ENCODE peak calls at places on chromosomes 5 and 9, in eight cellular contexts. One of them, this sample, is unnamed.

GRCh38 chr9:98501776-98502175 is 207.0 kb downstream of the GABBR2 start:
- DNase-seq in hepatocyte: no peak
- DNase-seq in OCI-LY7: no peak
- DNase-seq in left ventricle myocardium inferior: no peak
- DNase-seq in MCF 10A: no peak
- DNase-seq in cardiac fibroblast: no peak
- DNase-seq in GM12878: no peak
- DNase-seq in endothelial cell: no peak
- DNase-seq in this sample: no peak

GRCh38 chr5:143106175-143106574 is 297.3 kb downstream of the NR3C1 start:
- DNase-seq in hepatocyte: peak
- DNase-seq in OCI-LY7: peak
- DNase-seq in left ventricle myocardium inferior: no peak
- DNase-seq in MCF 10A: peak
- DNase-seq in cardiac fibroblast: peak
- DNase-seq in GM12878: no peak
- DNase-seq in endothelial cell: peak
- DNase-seq in this sample: peak

GRCh38 chr5:110258460-110258859 is 468.0 kb downstream of the TMEM232 start:
- DNase-seq in hepatocyte: peak
- DNase-seq in OCI-LY7: no peak
- DNase-seq in left ventricle myocardium inferior: no peak
- DNase-seq in MCF 10A: peak
- DNase-seq in cardiac fibroblast: peak
- DNase-seq in GM12878: no peak
- DNase-seq in endothelial cell: no peak
- DNase-seq in this sample: no peak

GRCh38 chr9:99059074-99059894 is 45.6 kb upstream of the TGFBR1 start:
- DNase-seq in hepatocyte: no peak
- DNase-seq in OCI-LY7: peak
- DNase-seq in left ventricle myocardium inferior: peak
- DNase-seq in MCF 10A: no peak
- DNase-seq in cardiac fibroblast: peak
- DNase-seq in GM12878: peak
- DNase-seq in endothelial cell: no peak
- DNase-seq in this sample: peak

GRCh38 chr9:87518702-87519335 is 21.2 kb downstream of the DAPK1 start:
- DNase-seq in hepatocyte: peak
- DNase-seq in OCI-LY7: no peak
- DNase-seq in left ventricle myocardium inferior: peak
- DNase-seq in MCF 10A: peak
- DNase-seq in cardiac fibroblast: peak
- DNase-seq in GM12878: no peak
- DNase-seq in endothelial cell: no peak
- DNase-seq in this sample: no peak

GRCh38 chr5:88245241-88245892 is 23.3 kb downstream of the TMEM161B start:
- DNase-seq in hepatocyte: no peak
- DNase-seq in OCI-LY7: no peak
- DNase-seq in left ventricle myocardium inferior: no peak
- DNase-seq in MCF 10A: no peak
- DNase-seq in cardiac fibroblast: no peak
- DNase-seq in GM12878: no peak
- DNase-seq in endothelial cell: no peak
- DNase-seq in this sample: no peak

GRCh38 chr5:99000221-99000620 is 71.4 kb upstream of the CHD1 start:
- DNase-seq in hepatocyte: no peak
- DNase-seq in OCI-LY7: no peak
- DNase-seq in left ventricle myocardium inferior: no peak
- DNase-seq in MCF 10A: no peak
- DNase-seq in cardiac fibroblast: no peak
- DNase-seq in GM12878: no peak
- DNase-seq in endothelial cell: no peak
- DNase-seq in this sample: no peak

GRCh38 chr5:88393082-88393481 is 124.4 kb upstream of the TMEM161B start:
- DNase-seq in hepatocyte: no peak
- DNase-seq in OCI-LY7: no peak
- DNase-seq in left ventricle myocardium inferior: no peak
- DNase-seq in MCF 10A: no peak
- DNase-seq in cardiac fibroblast: no peak
- DNase-seq in GM12878: no peak
- DNase-seq in endothelial cell: no peak
- DNase-seq in this sample: no peak

GRCh38 chr9:17799383-17799782 is 220.5 kb downstream of the SH3GL2 start:
- DNase-seq in hepatocyte: no peak
- DNase-seq in OCI-LY7: no peak
- DNase-seq in left ventricle myocardium inferior: no peak
- DNase-seq in MCF 10A: no peak
- DNase-seq in cardiac fibroblast: peak
- DNase-seq in GM12878: no peak
- DNase-seq in endothelial cell: no peak
- DNase-seq in this sample: no peak

GRCh38 chr9:101376117-101376866 is 8.5 kb downstream of the BAAT start:
- DNase-seq in hepatocyte: no peak
- DNase-seq in OCI-LY7: no peak
- DNase-seq in left ventricle myocardium inferior: no peak
- DNase-seq in MCF 10A: no peak
- DNase-seq in cardiac fibroblast: peak
- DNase-seq in GM12878: no peak
- DNase-seq in endothelial cell: no peak
- DNase-seq in this sample: peak

GRCh38 chr9:38038307-38039089 is 30.5 kb downstream of the SHB start:
- DNase-seq in hepatocyte: no peak
- DNase-seq in OCI-LY7: no peak
- DNase-seq in left ventricle myocardium inferior: no peak
- DNase-seq in MCF 10A: no peak
- DNase-seq in cardiac fibroblast: no peak
- DNase-seq in GM12878: no peak
- DNase-seq in endothelial cell: no peak
- DNase-seq in this sample: no peak

GRCh38 chr9:99736291-99736690 is 85.4 kb upstream of the NR4A3 start:
- DNase-seq in hepatocyte: no peak
- DNase-seq in OCI-LY7: no peak
- DNase-seq in left ventricle myocardium inferior: no peak
- DNase-seq in MCF 10A: no peak
- DNase-seq in cardiac fibroblast: peak
- DNase-seq in GM12878: no peak
- DNase-seq in endothelial cell: no peak
- DNase-seq in this sample: no peak

GRCh38 chr9:132651259-132651658 is 18.5 kb downstream of the DDX31 start:
- DNase-seq in hepatocyte: peak
- DNase-seq in OCI-LY7: peak
- DNase-seq in left ventricle myocardium inferior: no peak
- DNase-seq in MCF 10A: peak
- DNase-seq in cardiac fibroblast: peak
- DNase-seq in GM12878: no peak
- DNase-seq in endothelial cell: peak
- DNase-seq in this sample: peak

DNA sequence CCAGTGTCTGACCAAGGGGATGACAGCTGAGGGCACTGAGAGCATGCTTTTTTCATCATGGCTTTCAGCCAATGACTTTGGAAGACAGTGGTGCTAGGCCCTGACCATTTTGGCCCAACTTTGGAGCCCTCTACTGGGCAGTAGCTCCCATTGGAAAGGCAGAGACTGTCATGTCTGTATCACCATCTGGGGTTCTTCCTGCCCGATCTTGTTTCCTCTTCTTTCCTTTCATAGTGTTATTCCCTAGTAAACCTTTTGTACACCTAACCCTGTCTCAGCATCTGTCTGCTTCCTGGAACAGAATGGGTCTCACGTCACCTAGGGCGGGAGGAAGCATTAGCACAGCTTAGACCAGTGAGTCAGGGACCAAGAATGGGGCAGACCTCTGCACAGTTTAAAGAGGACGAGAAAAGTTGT is 97.4 kb upstream of the MAST4 start:
- DNase-seq in hepatocyte: peak
- DNase-seq in OCI-LY7: no peak
- DNase-seq in left ventricle myocardium inferior: no peak
- DNase-seq in MCF 10A: peak
- DNase-seq in cardiac fibroblast: peak
- DNase-seq in GM12878: no peak
- DNase-seq in endothelial cell: no peak
- DNase-seq in this sample: no peak
- TF ChIP-seq CTCF in hepatocyte: no peak
- TF ChIP-seq CTCF in OCI-LY7: peak
- TF ChIP-seq CTCF in left ventricle myocardium inferior: peak
- TF ChIP-seq CTCF in MCF 10A: no peak
- TF ChIP-seq CTCF in cardiac fibroblast: peak
- TF ChIP-seq CTCF in GM12878: peak
- TF ChIP-seq CTCF in endothelial cell: no peak
- TF ChIP-seq CTCF in this sample: peak

GRCh38 chr5:171689853-171690417 is 95.7 kb upstream of the SMIM23 start:
- DNase-seq in hepatocyte: no peak
- DNase-seq in OCI-LY7: no peak
- DNase-seq in left ventricle myocardium inferior: no peak
- DNase-seq in MCF 10A: no peak
- DNase-seq in cardiac fibroblast: no peak
- DNase-seq in GM12878: no peak
- DNase-seq in endothelial cell: no peak
- DNase-seq in this sample: no peak

GRCh38 chr5:171692936-171693335 is 92.7 kb upstream of the SMIM23 start:
- DNase-seq in hepatocyte: no peak
- DNase-seq in OCI-LY7: no peak
- DNase-seq in left ventricle myocardium inferior: no peak
- DNase-seq in MCF 10A: no peak
- DNase-seq in cardiac fibroblast: no peak
- DNase-seq in GM12878: no peak
- DNase-seq in endothelial cell: no peak
- DNase-seq in this sample: no peak

GRCh38 chr5:171695804-171696203 is 89.8 kb upstream of the SMIM23 start:
- DNase-seq in hepatocyte: no peak
- DNase-seq in OCI-LY7: no peak
- DNase-seq in left ventricle myocardium inferior: no peak
- DNase-seq in MCF 10A: no peak
- DNase-seq in cardiac fibroblast: no peak
- DNase-seq in GM12878: no peak
- DNase-seq in endothelial cell: no peak
- DNase-seq in this sample: no peak

GRCh38 chr5:171692106-171692505 is 93.5 kb upstream of the SMIM23 start:
- DNase-seq in hepatocyte: no peak
- DNase-seq in OCI-LY7: no peak
- DNase-seq in left ventricle myocardium inferior: no peak
- DNase-seq in MCF 10A: no peak
- DNase-seq in cardiac fibroblast: no peak
- DNase-seq in GM12878: no peak
- DNase-seq in endothelial cell: no peak
- DNase-seq in this sample: no peak

GRCh38 chr5:171693397-171693796 is 92.2 kb upstream of the SMIM23 start:
- DNase-seq in hepatocyte: no peak
- DNase-seq in OCI-LY7: no peak
- DNase-seq in left ventricle myocardium inferior: peak
- DNase-seq in MCF 10A: peak
- DNase-seq in cardiac fibroblast: no peak
- DNase-seq in GM12878: no peak
- DNase-seq in endothelial cell: no peak
- DNase-seq in this sample: no peak
- TF ChIP-seq CTCF in hepatocyte: no peak
- TF ChIP-seq CTCF in OCI-LY7: no peak
- TF ChIP-seq CTCF in left ventricle myocardium inferior: no peak
- TF ChIP-seq CTCF in MCF 10A: no peak
- TF ChIP-seq CTCF in cardiac fibroblast: no peak
- TF ChIP-seq CTCF in GM12878: no peak
- TF ChIP-seq CTCF in endothelial cell: no peak
- TF ChIP-seq CTCF in this sample: no peak

DNA sequence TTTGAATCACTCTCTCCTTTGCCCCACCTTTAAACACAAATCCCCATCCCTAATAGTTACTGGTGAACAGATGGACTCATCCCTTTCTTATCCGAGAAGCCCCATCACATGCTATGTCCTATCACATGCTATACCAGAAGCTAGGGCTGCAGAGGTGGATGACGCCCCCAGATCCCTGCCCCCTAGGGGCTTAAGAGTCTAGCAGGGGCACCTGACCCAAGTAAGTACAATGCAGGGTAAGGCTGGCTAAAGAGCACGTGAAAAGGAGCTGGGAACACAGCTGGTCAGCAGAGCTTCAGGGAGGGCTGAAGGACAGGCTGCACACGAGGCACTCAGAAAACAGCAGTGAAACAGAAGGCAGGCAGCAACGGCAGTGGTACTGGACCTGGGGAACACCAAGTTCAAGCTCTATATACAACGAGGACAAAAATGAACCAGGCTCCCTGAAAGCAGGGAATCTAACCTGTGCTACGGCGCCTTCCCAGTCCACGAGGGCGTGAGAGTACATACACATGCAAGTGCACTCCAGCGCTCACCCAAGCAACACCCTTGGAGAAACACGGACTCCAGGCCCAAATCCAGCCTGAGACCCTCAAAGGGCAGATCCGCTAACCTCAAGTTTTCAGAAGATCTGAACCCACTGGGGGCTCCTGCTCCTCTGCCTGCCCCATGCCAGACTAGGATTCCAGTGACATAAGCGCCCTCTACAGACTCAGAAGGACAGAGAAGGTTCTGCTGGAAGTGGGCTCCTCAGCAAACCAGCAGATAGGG is 57.5 kb downstream of the PSMB7 start:
- DNase-seq in hepatocyte: no peak
- DNase-seq in OCI-LY7: peak
- DNase-seq in left ventricle myocardium inferior: no peak
- DNase-seq in MCF 10A: no peak
- DNase-seq in cardiac fibroblast: no peak
- DNase-seq in GM12878: no peak
- DNase-seq in endothelial cell: no peak
- DNase-seq in this sample: no peak
- TF ChIP-seq CTCF in hepatocyte: no peak
- TF ChIP-seq CTCF in OCI-LY7: peak
- TF ChIP-seq CTCF in left ventricle myocardium inferior: no peak
- TF ChIP-seq CTCF in MCF 10A: no peak
- TF ChIP-seq CTCF in cardiac fibroblast: peak
- TF ChIP-seq CTCF in GM12878: peak
- TF ChIP-seq CTCF in endothelial cell: no peak
- TF ChIP-seq CTCF in this sample: peak

GRCh38 chr5:35878079-35878478 is 21.4 kb downstream of the IL7R start:
- DNase-seq in hepatocyte: no peak
- DNase-seq in OCI-LY7: no peak
- DNase-seq in left ventricle myocardium inferior: no peak
- DNase-seq in MCF 10A: no peak
- DNase-seq in cardiac fibroblast: no peak
- DNase-seq in GM12878: no peak
- DNase-seq in endothelial cell: no peak
- DNase-seq in this sample: no peak

GRCh38 chr5:35880166-35880565 is 23.5 kb downstream of the IL7R start:
- DNase-seq in hepatocyte: no peak
- DNase-seq in OCI-LY7: no peak
- DNase-seq in left ventricle myocardium inferior: no peak
- DNase-seq in MCF 10A: no peak
- DNase-seq in cardiac fibroblast: no peak
- DNase-seq in GM12878: no peak
- DNase-seq in endothelial cell: no peak
- DNase-seq in this sample: no peak

GRCh38 chr5:35881758-35882157 is 25.1 kb downstream of the IL7R start:
- DNase-seq in hepatocyte: no peak
- DNase-seq in OCI-LY7: no peak
- DNase-seq in left ventricle myocardium inferior: no peak
- DNase-seq in MCF 10A: no peak
- DNase-seq in cardiac fibroblast: no peak
- DNase-seq in GM12878: no peak
- DNase-seq in endothelial cell: no peak
- DNase-seq in this sample: no peak

GRCh38 chr5:35877655-35878054 is 21.0 kb downstream of the IL7R start:
- DNase-seq in hepatocyte: no peak
- DNase-seq in OCI-LY7: no peak
- DNase-seq in left ventricle myocardium inferior: no peak
- DNase-seq in MCF 10A: no peak
- DNase-seq in cardiac fibroblast: no peak
- DNase-seq in GM12878: no peak
- DNase-seq in endothelial cell: no peak
- DNase-seq in this sample: no peak

GRCh38 chr5:35879649-35880048 is 23.0 kb downstream of the IL7R start:
- DNase-seq in hepatocyte: no peak
- DNase-seq in OCI-LY7: no peak
- DNase-seq in left ventricle myocardium inferior: no peak
- DNase-seq in MCF 10A: no peak
- DNase-seq in cardiac fibroblast: no peak
- DNase-seq in GM12878: no peak
- DNase-seq in endothelial cell: no peak
- DNase-seq in this sample: no peak
- TF ChIP-seq CTCF in hepatocyte: no peak
- TF ChIP-seq CTCF in OCI-LY7: peak
- TF ChIP-seq CTCF in left ventricle myocardium inferior: no peak
- TF ChIP-seq CTCF in MCF 10A: no peak
- TF ChIP-seq CTCF in cardiac fibroblast: no peak
- TF ChIP-seq CTCF in GM12878: no peak
- TF ChIP-seq CTCF in endothelial cell: no peak
- TF ChIP-seq CTCF in this sample: no peak